ENCODE peak calls at places on chromosome 11, in six cellular contexts. One of them, this sample, is unnamed.

GRCh38 chr11:104898685-104899013 is 389 bp upstream of the CASP12 start:
- DNase-seq in tibial nerve: no peak
- DNase-seq in aorta: no peak
- DNase-seq in substantia nigra: no peak
- DNase-seq in SHP77: no peak
- DNase-seq in upper lobe of left lung: no peak
- DNase-seq in this sample: no peak

GRCh38 chr11:126465573-126466287 is 110.2 kb downstream of the ST3GAL4 start:
- DNase-seq in tibial nerve: no peak
- DNase-seq in aorta: no peak
- DNase-seq in substantia nigra: no peak
- DNase-seq in SHP77: no peak
- DNase-seq in upper lobe of left lung: no peak
- DNase-seq in this sample: no peak

GRCh38 chr11:54558407-54558806 is 45.4 kb downstream of the OR4C46 start:
- DNase-seq in tibial nerve: no peak
- DNase-seq in aorta: no peak
- DNase-seq in substantia nigra: no peak
- DNase-seq in SHP77: no peak
- DNase-seq in upper lobe of left lung: no peak
- DNase-seq in this sample: no peak

GRCh38 chr11:1762537-1763302 is 1.0 kb downstream of the CTSD start:
- DNase-seq in tibial nerve: peak
- DNase-seq in aorta: peak
- DNase-seq in substantia nigra: no peak
- DNase-seq in SHP77: no peak
- DNase-seq in upper lobe of left lung: peak
- DNase-seq in this sample: no peak

GRCh38 chr11:125418396-125418795 is 77.7 kb downstream of the FEZ1 start:
- DNase-seq in tibial nerve: no peak
- DNase-seq in aorta: peak
- DNase-seq in substantia nigra: no peak
- DNase-seq in SHP77: no peak
- DNase-seq in upper lobe of left lung: no peak
- DNase-seq in this sample: no peak

GRCh38 chr11:72617080-72617744 is 57.0 kb downstream of the PDE2A start:
- DNase-seq in tibial nerve: peak
- DNase-seq in aorta: no peak
- DNase-seq in substantia nigra: no peak
- DNase-seq in SHP77: no peak
- DNase-seq in upper lobe of left lung: no peak
- DNase-seq in this sample: no peak

GRCh38 chr11:73154178-73154577 is 12.1 kb upstream of the FCHSD2 start:
- DNase-seq in tibial nerve: no peak
- DNase-seq in aorta: no peak
- DNase-seq in substantia nigra: no peak
- DNase-seq in SHP77: no peak
- DNase-seq in upper lobe of left lung: no peak
- DNase-seq in this sample: no peak

GRCh38 chr11:128302425-128303186 is 284.8 kb downstream of the ETS1 start:
- DNase-seq in tibial nerve: no peak
- DNase-seq in aorta: no peak
- DNase-seq in substantia nigra: no peak
- DNase-seq in SHP77: no peak
- DNase-seq in upper lobe of left lung: no peak
- DNase-seq in this sample: no peak

GRCh38 chr11:469684-470667 is 19.9 kb downstream of the PTDSS2 start:
- DNase-seq in tibial nerve: peak
- DNase-seq in aorta: no peak
- DNase-seq in substantia nigra: no peak
- DNase-seq in SHP77: no peak
- DNase-seq in upper lobe of left lung: peak
- DNase-seq in this sample: peak

GRCh38 chr11:106880121-106880520 is 138.2 kb downstream of the GUCY1A2 start:
- DNase-seq in tibial nerve: no peak
- DNase-seq in aorta: no peak
- DNase-seq in substantia nigra: no peak
- DNase-seq in SHP77: no peak
- DNase-seq in upper lobe of left lung: no peak
- DNase-seq in this sample: no peak

GRCh38 chr11:10581481-10582019 is 13.1 kb upstream of the LYVE1 start:
- DNase-seq in tibial nerve: peak
- DNase-seq in aorta: peak
- DNase-seq in substantia nigra: no peak
- DNase-seq in SHP77: no peak
- DNase-seq in upper lobe of left lung: no peak
- DNase-seq in this sample: no peak

GRCh38 chr11:113023228-113023627 is 62.0 kb downstream of the NCAM1 start:
- DNase-seq in tibial nerve: no peak
- DNase-seq in aorta: no peak
- DNase-seq in substantia nigra: no peak
- DNase-seq in SHP77: no peak
- DNase-seq in upper lobe of left lung: no peak
- DNase-seq in this sample: no peak

GRCh38 chr11:47233989-47234668 is 14.5 kb downstream of the ACP2 start:
- DNase-seq in tibial nerve: no peak
- DNase-seq in aorta: no peak
- DNase-seq in substantia nigra: no peak
- DNase-seq in SHP77: peak
- DNase-seq in upper lobe of left lung: no peak
- DNase-seq in this sample: no peak

GRCh38 chr11:67056640-67057409 is at the start of gene RHOD:
- DNase-seq in tibial nerve: peak
- DNase-seq in aorta: peak
- DNase-seq in substantia nigra: no peak
- DNase-seq in SHP77: no peak
- DNase-seq in upper lobe of left lung: peak
- DNase-seq in this sample: no peak

GRCh38 chr11:35622070-35622469 is 3.8 kb downstream of the FJX1 start:
- DNase-seq in tibial nerve: no peak
- DNase-seq in aorta: no peak
- DNase-seq in substantia nigra: no peak
- DNase-seq in SHP77: no peak
- DNase-seq in upper lobe of left lung: no peak
- DNase-seq in this sample: no peak

GRCh38 chr11:67022341-67022933 is 497 bp upstream of the SYT12 start:
- DNase-seq in tibial nerve: no peak
- DNase-seq in aorta: peak
- DNase-seq in substantia nigra: no peak
- DNase-seq in SHP77: no peak
- DNase-seq in upper lobe of left lung: peak
- DNase-seq in this sample: no peak

GRCh38 chr11:111347002-111347722 is 31.9 kb downstream of the POU2AF1 start:
- DNase-seq in tibial nerve: peak
- DNase-seq in aorta: no peak
- DNase-seq in substantia nigra: no peak
- DNase-seq in SHP77: no peak
- DNase-seq in upper lobe of left lung: no peak
- DNase-seq in this sample: peak

GRCh38 chr11:2156416-2157182 is 4.4 kb downstream of the INS start:
- DNase-seq in tibial nerve: peak
- DNase-seq in aorta: peak
- DNase-seq in substantia nigra: peak
- DNase-seq in SHP77: peak
- DNase-seq in upper lobe of left lung: peak
- DNase-seq in this sample: no peak

GRCh38 chr11:119683783-119684182 is 45.2 kb downstream of the NECTIN1 start:
- DNase-seq in tibial nerve: no peak
- DNase-seq in aorta: no peak
- DNase-seq in substantia nigra: no peak
- DNase-seq in SHP77: no peak
- DNase-seq in upper lobe of left lung: no peak
- DNase-seq in this sample: no peak

GRCh38 chr11:50186146-50186545 is 153.5 kb downstream of the OR4C45 start:
- DNase-seq in tibial nerve: no peak
- DNase-seq in aorta: no peak
- DNase-seq in substantia nigra: no peak
- DNase-seq in SHP77: no peak
- DNase-seq in upper lobe of left lung: no peak
- DNase-seq in this sample: no peak

GRCh38 chr11:340539-341512 is 20.2 kb upstream of the IFITM3 start:
- DNase-seq in tibial nerve: no peak
- DNase-seq in aorta: peak
- DNase-seq in substantia nigra: no peak
- DNase-seq in SHP77: no peak
- DNase-seq in upper lobe of left lung: no peak
- DNase-seq in this sample: no peak

GRCh38 chr11:35723493-35724284 is 61.1 kb downstream of the TRIM44 start:
- DNase-seq in tibial nerve: no peak
- DNase-seq in aorta: no peak
- DNase-seq in substantia nigra: no peak
- DNase-seq in SHP77: no peak
- DNase-seq in upper lobe of left lung: no peak
- DNase-seq in this sample: no peak

GRCh38 chr11:47234669-47235075 is 13.9 kb downstream of the ACP2 start:
- DNase-seq in tibial nerve: no peak
- DNase-seq in aorta: no peak
- DNase-seq in substantia nigra: no peak
- DNase-seq in SHP77: peak
- DNase-seq in upper lobe of left lung: no peak
- DNase-seq in this sample: no peak

GRCh38 chr11:3855808-3856491 is 486 bp downstream of the STIM1 start:
- DNase-seq in tibial nerve: no peak
- DNase-seq in aorta: peak
- DNase-seq in substantia nigra: no peak
- DNase-seq in SHP77: no peak
- DNase-seq in upper lobe of left lung: no peak
- DNase-seq in this sample: no peak

GRCh38 chr11:26649884-26650283 is 72.0 kb downstream of the SLC5A12 start:
- DNase-seq in tibial nerve: peak
- DNase-seq in aorta: no peak
- DNase-seq in substantia nigra: no peak
- DNase-seq in SHP77: peak
- DNase-seq in upper lobe of left lung: no peak
- DNase-seq in this sample: peak

GRCh38 chr11:63813563-63814382 is 517 bp downstream of the SPINDOC start:
- DNase-seq in tibial nerve: peak
- DNase-seq in aorta: peak
- DNase-seq in substantia nigra: peak
- DNase-seq in SHP77: no peak
- DNase-seq in upper lobe of left lung: peak
- DNase-seq in this sample: no peak

GRCh38 chr11:66581261-66581660 is 11.6 kb downstream of the CCDC87 start:
- DNase-seq in tibial nerve: no peak
- DNase-seq in aorta: no peak
- DNase-seq in substantia nigra: no peak
- DNase-seq in SHP77: no peak
- DNase-seq in upper lobe of left lung: no peak
- DNase-seq in this sample: no peak

GRCh38 chr11:64585150-64585549 is 5.9 kb upstream of the SLC22A12 start:
- DNase-seq in tibial nerve: no peak
- DNase-seq in aorta: no peak
- DNase-seq in substantia nigra: no peak
- DNase-seq in SHP77: no peak
- DNase-seq in upper lobe of left lung: no peak
- DNase-seq in this sample: no peak

GRCh38 chr11:31986201-31986889 is 104.5 kb upstream of the RCN1 start:
- DNase-seq in tibial nerve: no peak
- DNase-seq in aorta: no peak
- DNase-seq in substantia nigra: no peak
- DNase-seq in SHP77: no peak
- DNase-seq in upper lobe of left lung: no peak
- DNase-seq in this sample: no peak

GRCh38 chr11:73331138-73331916 is 23.3 kb downstream of the ARHGEF17 start:
- DNase-seq in tibial nerve: no peak
- DNase-seq in aorta: no peak
- DNase-seq in substantia nigra: no peak
- DNase-seq in SHP77: no peak
- DNase-seq in upper lobe of left lung: no peak
- DNase-seq in this sample: no peak

GRCh38 chr11:95829580-95830259 is 39.4 kb downstream of the CEP57 start:
- DNase-seq in tibial nerve: no peak
- DNase-seq in aorta: no peak
- DNase-seq in substantia nigra: no peak
- DNase-seq in SHP77: no peak
- DNase-seq in upper lobe of left lung: no peak
- DNase-seq in this sample: no peak

GRCh38 chr11:22510010-22510409 is 115.6 kb downstream of the FANCF start:
- DNase-seq in tibial nerve: no peak
- DNase-seq in aorta: no peak
- DNase-seq in substantia nigra: no peak
- DNase-seq in SHP77: no peak
- DNase-seq in upper lobe of left lung: no peak
- DNase-seq in this sample: no peak

GRCh38 chr11:88174627-88175003 is 628 bp downstream of the RAB38 start:
- DNase-seq in tibial nerve: peak
- DNase-seq in aorta: peak
- DNase-seq in substantia nigra: no peak
- DNase-seq in SHP77: no peak
- DNase-seq in upper lobe of left lung: peak
- DNase-seq in this sample: peak

GRCh38 chr11:117408356-117408755 is 80.7 kb downstream of the CEP164 start:
- DNase-seq in tibial nerve: no peak
- DNase-seq in aorta: peak
- DNase-seq in substantia nigra: no peak
- DNase-seq in SHP77: no peak
- DNase-seq in upper lobe of left lung: no peak
- DNase-seq in this sample: no peak

GRCh38 chr11:993632-994167 is 42.8 kb downstream of the MUC6 start:
- DNase-seq in tibial nerve: no peak
- DNase-seq in aorta: no peak
- DNase-seq in substantia nigra: no peak
- DNase-seq in SHP77: no peak
- DNase-seq in upper lobe of left lung: peak
- DNase-seq in this sample: no peak

GRCh38 chr11:8101421-8101820 is 20.4 kb downstream of the TUB start:
- DNase-seq in tibial nerve: peak
- DNase-seq in aorta: no peak
- DNase-seq in substantia nigra: no peak
- DNase-seq in SHP77: no peak
- DNase-seq in upper lobe of left lung: no peak
- DNase-seq in this sample: no peak

GRCh38 chr11:86274999-86275398 is 27.0 kb upstream of the HIKESHI start:
- DNase-seq in tibial nerve: no peak
- DNase-seq in aorta: no peak
- DNase-seq in substantia nigra: no peak
- DNase-seq in SHP77: no peak
- DNase-seq in upper lobe of left lung: no peak
- DNase-seq in this sample: no peak

GRCh38 chr11:74948546-74948897 is 369 bp downstream of the XRRA1 start:
- DNase-seq in tibial nerve: no peak
- DNase-seq in aorta: no peak
- DNase-seq in substantia nigra: no peak
- DNase-seq in SHP77: no peak
- DNase-seq in upper lobe of left lung: no peak
- DNase-seq in this sample: no peak

This sample was measured in AG09319.